ENCODE peak calls at places on chromosome X, in four cellular contexts. K, N, X and Z are unnamed samples.

GRCh38 chrX:136574548-136574947 is 42.5 kb downstream of the VGLL1 start:
- DNase-seq in X (no peak), K (peak; percentile 2), N (no peak), Z (no peak)

GRCh38 chrX:118496763-118497079 is 1.1 kb downstream of the DOCK11 start:
- DNase-seq in N (no peak), X (no peak), K (no peak), Z (no peak)

GRCh38 chrX:14936561-14936960 is 63.3 kb downstream of the MOSPD2 start:
- DNase-seq in K (peak; percentile 54), X (no peak), N (peak; percentile 73), Z (peak; percentile 60)

GRCh38 chrX:53223955-53224859 is 800 bp downstream of the KDM5C start:
- DNase-seq in X (peak; percentile 22), N (peak; percentile 83), K (peak; percentile 14), Z (peak; percentile 63)

GRCh38 chrX:20500949-20501348 is 234.2 kb upstream of the RPS6KA3 start:
- DNase-seq in K (no peak), X (no peak), N (no peak), Z (no peak)

GRCh38 chrX:74523224-74523623 is 91.2 kb downstream of the RLIM start:
- DNase-seq in K (peak; percentile 71), X (no peak), N (no peak), Z (no peak)

GRCh38 chrX:109347618-109348017 is 134.3 kb downstream of the GUCY2F start:
- DNase-seq in N (peak; percentile 68), X (no peak), K (peak; percentile 84), Z (no peak)

GRCh38 chrX:96770315-96770714 is 85.7 kb downstream of the DIAPH2 start:
- DNase-seq in N (no peak), K (peak; percentile 33), X (no peak), Z (peak; percentile 0)

GRCh38 chrX:67585401-67585800 is 41.6 kb downstream of the AR start:
- DNase-seq in X (no peak), K (no peak), N (no peak), Z (no peak)

GRCh38 chrX:19046343-19047215 is 62.7 kb upstream of the PHKA2 start:
- DNase-seq in N (peak; percentile 31), X (no peak), K (no peak), Z (peak; percentile 40)

GRCh38 chrX:13165266-13165665 is 120.8 kb upstream of the FAM9C start:
- DNase-seq in X (no peak), K (no peak), N (no peak), Z (no peak)

GRCh38 chrX:109826954-109827708 is 94.1 kb upstream of the ACSL4 start:
- DNase-seq in N (peak; percentile 79), X (no peak), K (peak; percentile 76), Z (peak; percentile 80)

GRCh38 chrX:96432647-96433046 is 252.0 kb upstream of the DIAPH2 start:
- DNase-seq in N (no peak), K (peak; percentile 50), X (no peak), Z (peak; percentile 3)

GRCh38 chrX:100409316-100410082 is 574 bp downstream of the PCDH19 start:
- DNase-seq in N (no peak), K (peak; percentile 11), X (no peak), Z (no peak)

GRCh38 chrX:153554519-153555167 is 37.2 kb downstream of the ATP2B3 start:
- DNase-seq in K (peak; percentile 56), N (no peak), X (peak; percentile 69), Z (peak; percentile 47)

GRCh38 chrX:54509401-54509800 is 13.4 kb upstream of the FGD1 start:
- DNase-seq in X (no peak), N (peak; percentile 11), K (peak; percentile 71), Z (no peak)

GRCh38 chrX:64204701-64205440 is 637 bp downstream of the AMER1 start:
- DNase-seq in X (no peak), K (peak; percentile 39), N (peak; percentile 17), Z (no peak)

GRCh38 chrX:73977542-73978169 is 326.3 kb upstream of the ZCCHC13 start:
- DNase-seq in K (no peak), X (no peak), N (peak; percentile 7), Z (no peak)

GRCh38 chrX:111917591-111917990 is 41.6 kb downstream of the TRPC5OS start:
- DNase-seq in N (no peak), K (no peak), X (no peak), Z (no peak)

GRCh38 chrX:41010188-41010846 is 74.9 kb upstream of the USP9X start:
- DNase-seq in N (peak; percentile 89), K (peak; percentile 98), X (peak; percentile 76), Z (peak; percentile 72)

GRCh38 chrX:27444093-27444908 is 18.8 kb downstream of the PPP4R3C start:
- DNase-seq in N (no peak), X (no peak), K (no peak), Z (no peak)

GRCh38 chrX:145609951-145610511 is 207.6 kb upstream of the SLITRK2 start:
- DNase-seq in N (peak; percentile 71), X (no peak), K (no peak), Z (no peak)

GRCh38 chrX:16101581-16101980 is 21.8 kb upstream of the GRPR start:
- DNase-seq in K (no peak), X (no peak), N (no peak), Z (no peak)

GRCh38 chrX:110081740-110082139 is 78.8 kb downstream of the TMEM164 start:
- DNase-seq in K (peak; percentile 86), X (no peak), N (peak; percentile 61), Z (peak; percentile 7)

GRCh38 chrX:100316987-100317386 is 93.1 kb downstream of the PCDH19 start:
- DNase-seq in N (peak; percentile 5), K (no peak), X (no peak), Z (no peak)

GRCh38 chrX:37818031-37818430 is 29.3 kb downstream of the DYNLT3 start:
- DNase-seq in N (no peak), K (no peak), X (peak; percentile 14), Z (no peak)

GRCh38 chrX:56968980-56969379 is 26.4 kb downstream of the SPIN3 start:
- DNase-seq in N (no peak), K (no peak), X (no peak), Z (peak; percentile 37)

DNA sequence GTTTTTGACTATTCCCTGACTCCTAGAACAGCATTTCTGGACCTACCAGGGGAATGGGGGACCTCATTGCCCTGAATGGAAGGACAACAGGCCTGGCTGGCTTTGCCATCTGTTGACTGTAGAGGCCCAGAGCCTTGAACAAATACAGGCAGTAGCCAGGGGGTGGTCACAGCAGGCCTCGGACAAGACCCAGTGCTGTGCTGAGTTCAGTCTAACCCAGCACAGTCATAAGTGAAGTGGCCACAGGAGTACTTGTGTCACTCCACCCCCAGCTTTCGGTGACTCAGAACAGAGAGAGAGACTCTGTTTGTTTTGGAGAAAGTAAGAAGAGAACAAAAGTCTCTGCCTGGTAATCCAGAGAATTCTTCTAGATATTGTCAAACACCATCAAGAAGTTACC is 310.0 kb downstream of the PRR32 start:
- DNase-seq in K (no peak), X (no peak), N (no peak), Z (no peak)
- TF ChIP-seq CTCF in K (no peak), X (no peak), N (no peak), Z (no peak)

DNA sequence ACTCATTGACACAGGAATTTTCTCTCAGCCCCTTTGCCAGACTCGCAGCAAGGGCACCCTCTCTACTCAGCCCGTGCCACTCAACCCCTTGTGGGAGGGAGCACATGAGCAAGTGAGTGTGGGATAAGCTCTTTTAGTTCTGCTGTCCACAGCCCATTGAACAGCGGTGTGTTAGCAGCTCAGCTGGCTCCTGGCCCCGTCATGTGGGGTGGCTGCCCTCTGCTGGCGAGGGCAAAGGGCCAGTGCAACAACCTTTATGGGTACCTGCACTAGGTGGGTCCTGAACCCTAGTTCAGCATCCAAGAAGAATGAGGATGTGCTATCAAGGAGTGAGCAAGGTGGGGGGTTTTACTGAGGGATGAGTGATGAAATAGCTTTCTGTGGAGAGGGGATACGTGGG is 85.0 kb upstream of the ZNF81 start:
- DNase-seq in N (no peak), X (peak; percentile 60), K (peak; percentile 43), Z (peak; percentile 0)
- TF ChIP-seq CTCF in N (no peak), X (peak; percentile 20), K (peak; percentile 53), Z (peak; percentile 62)

GRCh38 chrX:103536732-103537131 is 17.4 kb upstream of the RAB40A start:
- DNase-seq in N (no peak), X (no peak), K (peak; percentile 35), Z (no peak)
- TF ChIP-seq CTCF in N (no peak), X (no peak), K (no peak), Z (no peak)

GRCh38 chrX:3244955-3245354 is 101.5 kb downstream of the MXRA5 start:
- DNase-seq in K (peak; percentile 6), X (no peak), N (no peak), Z (no peak)
- TF ChIP-seq CTCF in K (no peak), X (no peak), N (no peak), Z (peak; percentile 49)

DNA sequence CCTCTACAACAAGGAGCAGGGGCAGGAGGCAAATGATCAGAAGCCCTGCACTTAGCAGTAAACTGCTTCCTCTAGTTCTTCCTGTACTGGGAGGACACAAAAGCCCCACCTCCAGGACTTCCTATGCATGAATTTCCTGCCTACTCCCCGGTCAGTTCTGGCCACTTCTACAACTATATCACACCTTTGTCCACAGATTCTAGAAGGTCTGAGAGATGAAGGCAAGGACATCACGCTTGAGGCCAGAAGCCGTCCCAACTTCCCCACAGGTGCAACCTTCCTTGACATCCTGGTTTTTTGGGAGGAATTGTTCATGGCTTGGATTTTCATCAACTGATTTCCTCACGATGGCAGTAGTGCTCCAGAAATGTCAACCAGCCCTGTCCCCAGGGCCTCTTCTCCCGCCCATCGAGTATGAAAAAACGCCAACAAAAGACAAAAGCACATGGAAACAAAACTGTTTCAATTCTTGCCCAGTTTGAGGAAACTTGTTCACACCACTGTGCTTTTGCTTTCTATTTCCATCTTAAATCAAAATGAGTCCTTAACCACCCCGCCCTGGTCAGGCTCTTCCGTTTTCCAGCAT is 206.5 kb upstream of the STK26 start:
- DNase-seq in X (peak; percentile 87), K (no peak), N (peak; percentile 46), Z (peak; percentile 4)
- TF ChIP-seq CTCF in X (no peak), K (no peak), N (no peak), Z (peak; percentile 52)

DNA sequence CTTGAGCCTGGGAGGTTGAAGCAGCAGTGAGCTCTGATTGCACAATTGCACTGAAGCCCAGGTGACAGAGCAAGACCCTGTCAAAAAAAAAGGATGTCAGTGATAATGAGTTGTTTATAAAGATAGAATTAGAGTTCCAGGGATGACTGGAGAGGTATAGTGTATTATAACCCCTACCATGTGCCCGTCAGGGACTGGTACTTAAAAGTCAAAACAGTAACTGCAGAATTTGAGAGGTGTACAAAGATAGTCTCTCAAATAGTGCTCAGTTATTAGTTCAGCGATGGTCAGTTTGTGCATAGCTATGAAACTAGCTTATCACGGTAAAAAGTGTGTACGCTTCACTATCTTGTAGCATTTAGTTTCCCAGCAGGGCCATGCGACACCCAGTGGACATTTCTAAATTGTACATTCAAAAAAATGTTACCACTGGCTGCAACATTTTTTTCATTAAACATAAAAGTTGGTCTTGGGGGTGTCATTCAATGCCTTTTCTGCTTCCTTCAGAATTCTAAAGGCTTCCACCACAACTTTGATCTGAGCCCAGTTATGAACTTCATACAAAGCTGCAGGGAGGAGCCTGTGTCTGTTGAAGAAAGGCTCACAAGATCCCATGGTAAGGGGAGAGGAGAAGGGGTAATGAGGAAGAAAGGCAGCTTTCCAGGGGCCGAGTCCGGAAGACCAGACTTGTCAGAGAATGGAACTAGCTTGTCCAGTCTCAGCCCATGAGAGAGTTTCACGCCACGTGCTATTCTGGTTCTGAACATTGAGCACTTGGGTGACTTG is 9.2 kb upstream of the GYG2 start:
- DNase-seq in X (no peak), K (peak; percentile 42), N (no peak), Z (peak; percentile 6)
- TF ChIP-seq CTCF in X (peak; percentile 33), K (peak; percentile 47), N (peak; percentile 24), Z (peak; percentile 69)

GRCh38 chrX:46572295-46572936 is 1.1 kb upstream of the CHST7 start:
- DNase-seq in X (no peak), N (no peak), K (no peak), Z (no peak)
- TF ChIP-seq CTCF in X (peak; percentile 21), N (no peak), K (no peak), Z (no peak)